ENCODE peak calls at places on chromosomes 16 and 17, in eight cellular contexts. One of them, this sample, is unnamed.

GRCh38 chr16:46839986-46840443 is 9.0 kb upstream of the C16orf87 start:
- DNase-seq in AG04450: no peak
- DNase-seq in CD4-positive, CD25-positive, alpha-beta regulatory T cell: no peak
- DNase-seq in mesenchymal stem cell: no peak
- DNase-seq in gastrocnemius medialis: no peak
- DNase-seq in left lung: no peak
- DNase-seq in aorta: no peak
- DNase-seq in MM.1S: no peak
- DNase-seq in this sample: no peak

GRCh38 chr17:29619251-29619650 is 3.5 kb downstream of the CORO6 start:
- DNase-seq in gastrocnemius medialis: peak; percentile 92
- DNase-seq in aorta: no peak
- DNase-seq in AG04450: no peak
- DNase-seq in left lung: no peak
- DNase-seq in CD4-positive, CD25-positive, alpha-beta regulatory T cell: no peak
- DNase-seq in mesenchymal stem cell: peak; percentile 55
- DNase-seq in MM.1S: peak; percentile 31
- DNase-seq in this sample: no peak

GRCh38 chr17:54903375-54903774 is 2.7 kb downstream of the TOM1L1 start:
- DNase-seq in aorta: peak; percentile 75
- DNase-seq in MM.1S: no peak
- DNase-seq in AG04450: no peak
- DNase-seq in mesenchymal stem cell: no peak
- DNase-seq in gastrocnemius medialis: no peak
- DNase-seq in CD4-positive, CD25-positive, alpha-beta regulatory T cell: no peak
- DNase-seq in left lung: peak; percentile 54
- DNase-seq in this sample: no peak

GRCh38 chr16:6146874-6147425 is 1049.4 kb upstream of the EEF2KMT start:
- DNase-seq in gastrocnemius medialis: no peak
- DNase-seq in CD4-positive, CD25-positive, alpha-beta regulatory T cell: no peak
- DNase-seq in MM.1S: no peak
- DNase-seq in mesenchymal stem cell: no peak
- DNase-seq in AG04450: no peak
- DNase-seq in left lung: no peak
- DNase-seq in aorta: no peak
- DNase-seq in this sample: no peak

GRCh38 chr16:11047057-11047456 is 102.7 kb downstream of the CLEC16A start:
- DNase-seq in CD4-positive, CD25-positive, alpha-beta regulatory T cell: no peak
- DNase-seq in mesenchymal stem cell: peak; percentile 64
- DNase-seq in aorta: no peak
- DNase-seq in left lung: no peak
- DNase-seq in MM.1S: no peak
- DNase-seq in AG04450: peak; percentile 72
- DNase-seq in gastrocnemius medialis: peak; percentile 6
- DNase-seq in this sample: no peak

GRCh38 chr17:82520041-82520910 is 744 bp downstream of the FOXK2 start:
- DNase-seq in MM.1S: peak; percentile 48
- DNase-seq in gastrocnemius medialis: no peak
- DNase-seq in AG04450: no peak
- DNase-seq in CD4-positive, CD25-positive, alpha-beta regulatory T cell: peak; percentile 25
- DNase-seq in mesenchymal stem cell: peak; percentile 67
- DNase-seq in left lung: no peak
- DNase-seq in aorta: peak; percentile 81
- DNase-seq in this sample: peak; percentile 37

GRCh38 chr17:81909966-81910839 is 996 bp downstream of the PCYT2 start:
- DNase-seq in CD4-positive, CD25-positive, alpha-beta regulatory T cell: no peak
- DNase-seq in MM.1S: no peak
- DNase-seq in aorta: no peak
- DNase-seq in mesenchymal stem cell: peak; percentile 38
- DNase-seq in gastrocnemius medialis: no peak
- DNase-seq in AG04450: no peak
- DNase-seq in left lung: no peak
- DNase-seq in this sample: no peak

GRCh38 chr17:50348522-50349240 is 2.8 kb downstream of the XYLT2 start:
- DNase-seq in gastrocnemius medialis: no peak
- DNase-seq in MM.1S: no peak
- DNase-seq in mesenchymal stem cell: peak; percentile 35
- DNase-seq in AG04450: no peak
- DNase-seq in aorta: peak; percentile 68
- DNase-seq in left lung: peak; percentile 8
- DNase-seq in CD4-positive, CD25-positive, alpha-beta regulatory T cell: no peak
- DNase-seq in this sample: no peak

GRCh38 chr17:83080641-83081560 is 1.5 kb downstream of the METRNL start:
- DNase-seq in mesenchymal stem cell: peak; percentile 26
- DNase-seq in CD4-positive, CD25-positive, alpha-beta regulatory T cell: peak; percentile 33
- DNase-seq in AG04450: no peak
- DNase-seq in gastrocnemius medialis: no peak
- DNase-seq in left lung: no peak
- DNase-seq in aorta: peak; percentile 88
- DNase-seq in MM.1S: no peak
- DNase-seq in this sample: no peak

GRCh38 chr17:46943511-46944393 is 20.8 kb downstream of the GOSR2 start:
- DNase-seq in MM.1S: no peak
- DNase-seq in CD4-positive, CD25-positive, alpha-beta regulatory T cell: no peak
- DNase-seq in left lung: no peak
- DNase-seq in mesenchymal stem cell: peak; percentile 69
- DNase-seq in gastrocnemius medialis: no peak
- DNase-seq in AG04450: no peak
- DNase-seq in aorta: no peak
- DNase-seq in this sample: no peak

GRCh38 chr17:78571329-78571728 is 5.9 kb downstream of the DNAH17 start:
- DNase-seq in aorta: no peak
- DNase-seq in mesenchymal stem cell: no peak
- DNase-seq in left lung: no peak
- DNase-seq in MM.1S: no peak
- DNase-seq in gastrocnemius medialis: no peak
- DNase-seq in AG04450: no peak
- DNase-seq in CD4-positive, CD25-positive, alpha-beta regulatory T cell: no peak
- DNase-seq in this sample: no peak

GRCh38 chr16:83727018-83727417 is 80.8 kb upstream of the HSBP1 start:
- DNase-seq in MM.1S: no peak
- DNase-seq in mesenchymal stem cell: peak; percentile 91
- DNase-seq in CD4-positive, CD25-positive, alpha-beta regulatory T cell: no peak
- DNase-seq in AG04450: peak; percentile 18
- DNase-seq in left lung: no peak
- DNase-seq in gastrocnemius medialis: no peak
- DNase-seq in aorta: no peak
- DNase-seq in this sample: no peak

GRCh38 chr17:56801506-56802178 is 32.1 kb downstream of the C17orf67 start:
- DNase-seq in gastrocnemius medialis: no peak
- DNase-seq in AG04450: no peak
- DNase-seq in mesenchymal stem cell: no peak
- DNase-seq in MM.1S: no peak
- DNase-seq in CD4-positive, CD25-positive, alpha-beta regulatory T cell: no peak
- DNase-seq in left lung: no peak
- DNase-seq in aorta: no peak
- DNase-seq in this sample: no peak

GRCh38 chr16:13811834-13812233 is 108.1 kb upstream of the ERCC4 start:
- DNase-seq in left lung: no peak
- DNase-seq in mesenchymal stem cell: no peak
- DNase-seq in AG04450: no peak
- DNase-seq in gastrocnemius medialis: no peak
- DNase-seq in CD4-positive, CD25-positive, alpha-beta regulatory T cell: no peak
- DNase-seq in MM.1S: no peak
- DNase-seq in aorta: no peak
- DNase-seq in this sample: no peak

GRCh38 chr17:43556292-43556691 is 10.2 kb upstream of the ETV4 start:
- DNase-seq in AG04450: no peak
- DNase-seq in MM.1S: no peak
- DNase-seq in aorta: no peak
- DNase-seq in gastrocnemius medialis: peak; percentile 56
- DNase-seq in CD4-positive, CD25-positive, alpha-beta regulatory T cell: no peak
- DNase-seq in mesenchymal stem cell: peak; percentile 76
- DNase-seq in left lung: peak; percentile 66
- DNase-seq in this sample: no peak

DNA sequence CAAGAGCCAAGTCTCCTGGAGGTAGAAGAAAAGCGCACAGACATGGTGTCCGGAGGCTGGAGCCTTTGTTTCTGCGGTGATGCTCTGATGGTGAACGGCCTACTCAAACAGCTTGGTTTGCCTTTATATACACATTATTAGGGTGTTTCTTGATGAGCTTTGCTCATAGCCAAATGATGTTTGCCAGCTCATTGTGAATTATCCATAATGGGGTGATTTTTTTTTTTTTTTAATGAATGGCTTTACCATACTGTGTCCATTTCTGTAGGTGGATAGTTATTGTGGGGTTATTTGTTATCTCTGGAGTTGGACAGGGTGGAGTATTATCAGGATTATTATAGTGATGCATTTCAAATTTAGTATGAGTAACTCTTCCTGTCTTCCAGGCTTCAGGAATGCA is at the start of gene KRT27:
- DNase-seq in left lung: no peak
- DNase-seq in AG04450: no peak
- DNase-seq in MM.1S: no peak
- DNase-seq in CD4-positive, CD25-positive, alpha-beta regulatory T cell: no peak
- DNase-seq in gastrocnemius medialis: no peak
- DNase-seq in mesenchymal stem cell: no peak
- DNase-seq in aorta: no peak
- DNase-seq in this sample: no peak
- H3K9me3 ChIP-seq in left lung: no peaks in the 10 kb centered on the region
- H3K9me3 ChIP-seq in AG04450: peaks cover 5% of the 10 kb centered on the region
- H3K9me3 ChIP-seq in MM.1S: no peaks in the 10 kb centered on the region
- H3K9me3 ChIP-seq in CD4-positive, CD25-positive, alpha-beta regulatory T cell: no peaks in the 10 kb centered on the region
- H3K9me3 ChIP-seq in gastrocnemius medialis: no peaks in the 10 kb centered on the region
- H3K9me3 ChIP-seq in mesenchymal stem cell: no peaks in the 10 kb centered on the region
- H3K9me3 ChIP-seq in aorta: no peaks in the 10 kb centered on the region
- H3K9me3 ChIP-seq in this sample: no peaks in the 10 kb centered on the region

DNA sequence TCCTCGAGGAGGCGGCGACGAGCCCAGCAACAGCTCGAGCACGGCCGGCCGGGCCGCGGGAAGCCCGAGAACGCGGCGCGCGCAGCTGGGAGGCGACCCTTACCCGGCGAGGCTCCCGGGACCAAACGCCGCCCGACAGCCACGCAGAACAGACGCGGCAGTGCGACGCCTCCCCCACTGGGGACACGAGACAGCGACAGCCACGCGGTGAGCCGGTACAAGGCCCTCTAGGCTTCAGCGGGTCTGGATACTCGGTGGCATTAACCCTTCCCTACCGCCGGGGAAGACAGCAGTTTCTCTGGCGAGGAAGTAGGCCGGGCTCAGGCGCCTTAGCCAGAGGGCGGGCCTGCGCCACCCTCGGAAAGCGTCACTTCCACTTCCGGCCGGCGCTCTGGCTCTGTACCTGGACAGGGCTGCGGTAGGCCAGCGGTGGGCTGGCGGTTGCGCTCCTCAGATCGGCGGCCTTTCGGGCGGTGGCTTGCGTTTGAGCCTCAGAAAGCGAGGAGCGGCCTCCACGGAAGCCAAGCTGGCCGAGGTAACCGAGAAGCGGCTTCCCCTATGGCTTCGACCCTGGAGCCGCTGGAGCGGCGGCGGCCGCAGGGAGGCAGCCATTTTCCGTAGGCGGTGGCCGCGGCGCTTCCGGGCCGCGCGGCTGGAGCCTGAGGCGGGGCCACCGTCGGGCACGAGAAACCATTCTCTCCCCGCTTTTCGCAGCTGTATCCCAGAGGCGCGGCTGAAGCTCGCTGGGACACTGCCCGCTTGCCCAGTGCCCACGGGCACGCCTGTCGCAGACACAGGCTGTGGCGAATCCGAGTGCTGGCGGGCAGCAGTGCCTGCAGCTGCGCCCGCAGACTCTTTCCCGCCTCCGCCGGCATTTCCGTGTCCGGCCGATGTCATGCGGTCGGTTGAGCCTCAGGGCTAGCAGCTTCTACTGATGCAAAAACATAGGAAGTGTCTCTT is at the start of the genes TIGD7 and ZNF75A:
- DNase-seq in left lung: peak; percentile 91
- DNase-seq in MM.1S: peak; percentile 90
- DNase-seq in aorta: peak; percentile 95
- DNase-seq in AG04450: peak; percentile 66
- DNase-seq in mesenchymal stem cell: peak; percentile 90
- DNase-seq in gastrocnemius medialis: peak; percentile 78
- DNase-seq in CD4-positive, CD25-positive, alpha-beta regulatory T cell: peak; percentile 82
- DNase-seq in this sample: peak; percentile 67
- H3K9me3 ChIP-seq in left lung: peaks cover 4% of the 10 kb centered on the region
- H3K9me3 ChIP-seq in MM.1S: no peaks in the 10 kb centered on the region
- H3K9me3 ChIP-seq in aorta: peaks cover 15% of the 10 kb centered on the region
- H3K9me3 ChIP-seq in AG04450: peaks cover 72% of the 10 kb centered on the region
- H3K9me3 ChIP-seq in mesenchymal stem cell: peaks cover 74% of the 10 kb centered on the region
- H3K9me3 ChIP-seq in gastrocnemius medialis: peaks cover 22% of the 10 kb centered on the region
- H3K9me3 ChIP-seq in CD4-positive, CD25-positive, alpha-beta regulatory T cell: peaks cover 49% of the 10 kb centered on the region
- H3K9me3 ChIP-seq in this sample: peaks cover 16% of the 10 kb centered on the region

GRCh38 chr17:22301353-22301745 is 609.0 kb downstream of the KCNJ18 start:
- DNase-seq in mesenchymal stem cell: no peak
- DNase-seq in CD4-positive, CD25-positive, alpha-beta regulatory T cell: no peak
- DNase-seq in gastrocnemius medialis: no peak
- DNase-seq in MM.1S: no peak
- DNase-seq in left lung: no peak
- DNase-seq in aorta: no peak
- DNase-seq in AG04450: no peak
- DNase-seq in this sample: no peak
- H3K9me3 ChIP-seq in mesenchymal stem cell: no peaks in the 10 kb centered on the region
- H3K9me3 ChIP-seq in CD4-positive, CD25-positive, alpha-beta regulatory T cell: peaks cover 2% of the 10 kb centered on the region
- H3K9me3 ChIP-seq in gastrocnemius medialis: no peaks in the 10 kb centered on the region
- H3K9me3 ChIP-seq in MM.1S: no peaks in the 10 kb centered on the region
- H3K9me3 ChIP-seq in left lung: no peaks in the 10 kb centered on the region
- H3K9me3 ChIP-seq in aorta: peaks cover 2% of the 10 kb centered on the region
- H3K9me3 ChIP-seq in AG04450: peaks cover 86% of the 10 kb centered on the region
- H3K9me3 ChIP-seq in this sample: no peaks in the 10 kb centered on the region

GRCh38 chr17:38621538-38621937 is 15.8 kb upstream of the SRCIN1 start:
- DNase-seq in aorta: no peak
- DNase-seq in left lung: no peak
- DNase-seq in gastrocnemius medialis: no peak
- DNase-seq in mesenchymal stem cell: no peak
- DNase-seq in CD4-positive, CD25-positive, alpha-beta regulatory T cell: no peak
- DNase-seq in MM.1S: no peak
- DNase-seq in AG04450: no peak
- DNase-seq in this sample: no peak

GRCh38 chr17:38617967-38618760 is 12.4 kb upstream of the SRCIN1 start:
- DNase-seq in aorta: peak; percentile 8
- DNase-seq in gastrocnemius medialis: no peak
- DNase-seq in CD4-positive, CD25-positive, alpha-beta regulatory T cell: no peak
- DNase-seq in MM.1S: no peak
- DNase-seq in AG04450: no peak
- DNase-seq in left lung: no peak
- DNase-seq in mesenchymal stem cell: no peak
- DNase-seq in this sample: no peak

GRCh38 chr17:38620551-38621277 is 15.0 kb upstream of the SRCIN1 start:
- DNase-seq in AG04450: no peak
- DNase-seq in mesenchymal stem cell: no peak
- DNase-seq in aorta: peak; percentile 32
- DNase-seq in CD4-positive, CD25-positive, alpha-beta regulatory T cell: no peak
- DNase-seq in gastrocnemius medialis: no peak
- DNase-seq in left lung: no peak
- DNase-seq in MM.1S: no peak
- DNase-seq in this sample: no peak

GRCh38 chr17:38619937-38620550 is 14.3 kb upstream of the SRCIN1 start:
- DNase-seq in aorta: peak; percentile 26
- DNase-seq in left lung: no peak
- DNase-seq in CD4-positive, CD25-positive, alpha-beta regulatory T cell: no peak
- DNase-seq in gastrocnemius medialis: no peak
- DNase-seq in AG04450: no peak
- DNase-seq in MM.1S: no peak
- DNase-seq in mesenchymal stem cell: no peak
- DNase-seq in this sample: no peak

DNA sequence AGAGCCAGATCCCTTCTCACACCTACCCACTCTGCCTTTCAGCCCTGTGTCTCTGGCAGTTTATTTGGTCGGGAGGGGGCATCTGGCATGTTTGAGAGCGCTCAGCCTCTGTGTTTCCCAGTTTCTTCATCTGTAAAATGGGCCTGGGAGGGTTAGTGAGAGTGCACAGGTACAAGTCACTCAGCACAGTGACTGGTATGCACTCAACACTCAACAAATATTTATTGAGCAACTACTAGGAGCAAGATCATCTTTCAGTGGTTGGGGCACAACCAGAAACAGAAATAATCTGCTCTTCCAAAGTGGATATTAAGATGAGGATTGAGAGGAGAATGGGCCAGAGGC is 13.7 kb upstream of the SRCIN1 start:
- DNase-seq in CD4-positive, CD25-positive, alpha-beta regulatory T cell: no peak
- DNase-seq in mesenchymal stem cell: no peak
- DNase-seq in left lung: no peak
- DNase-seq in MM.1S: no peak
- DNase-seq in gastrocnemius medialis: no peak
- DNase-seq in AG04450: no peak
- DNase-seq in aorta: no peak
- DNase-seq in this sample: no peak
- H3K9me3 ChIP-seq in CD4-positive, CD25-positive, alpha-beta regulatory T cell: no peaks in the 10 kb centered on the region
- H3K9me3 ChIP-seq in mesenchymal stem cell: no peaks in the 10 kb centered on the region
- H3K9me3 ChIP-seq in left lung: no peaks in the 10 kb centered on the region
- H3K9me3 ChIP-seq in MM.1S: no peaks in the 10 kb centered on the region
- H3K9me3 ChIP-seq in gastrocnemius medialis: no peaks in the 10 kb centered on the region
- H3K9me3 ChIP-seq in AG04450: no peaks in the 10 kb centered on the region
- H3K9me3 ChIP-seq in aorta: no peaks in the 10 kb centered on the region
- H3K9me3 ChIP-seq in this sample: no peaks in the 10 kb centered on the region

This sample was measured in T-helper 17 cell.